ENCODE peak calls at places on chromosomes 7 and 10, in eight cellular contexts. D is stimulated activated CD8-positive, alpha-beta memory T cell treated with anti-CD3 and anti-CD28 coated beads, Interleukin-12 subunit alpha, Interleukin-12 subunit beta, amount 100 ng/mL, for 4 hours; Z is activated CD4-positive, CD25-positive, alpha-beta regulatory T cell; P is sigmoid colon; C is neuronal stem cell; H is foreskin fibroblast; X is hypothalamus; B is left ventricle myocardium inferior. A is an unnamed sample.

GRCh38 chr7:25083201-25083600 is 41.9 kb downstream of the CYCS start:
- DNase-seq in D (no peak), Z (no peak), P (no peak), C (no peak), H (no peak), X (no peak), B (no peak), A (no peak)

GRCh38 chr10:130047336-130047735 is 63.3 kb downstream of the C10orf143 start:
- DNase-seq in D (no peak), Z (no peak), P (no peak), C (no peak), H (no peak), X (no peak), B (no peak), A (no peak)

GRCh38 chr10:129532838-129533237 is 65.8 kb downstream of the MGMT start:
- DNase-seq in D (no peak), Z (no peak), P (no peak), C (no peak), H (no peak), X (no peak), B (no peak), A (peak)

GRCh38 chr7:15889501-15889900 is 203.0 kb upstream of the MEOX2 start:
- DNase-seq in D (no peak), Z (no peak), P (no peak), C (no peak), H (peak), X (no peak), B (no peak), A (no peak)

GRCh38 chr10:92697663-92698511 is 8.1 kb downstream of the HHEX start:
- DNase-seq in D (no peak), Z (no peak), P (no peak), C (no peak), H (no peak), X (no peak), B (no peak), A (no peak)

GRCh38 chr7:97457054-97457453 is 274.8 kb upstream of the TAC1 start:
- DNase-seq in D (no peak), Z (no peak), P (no peak), C (no peak), H (no peak), X (no peak), B (no peak), A (no peak)

GRCh38 chr7:77475181-77475580 is 59.0 kb upstream of the GSAP start:
- DNase-seq in D (no peak), Z (no peak), P (no peak), C (no peak), H (no peak), X (no peak), B (no peak), A (no peak)

GRCh38 chr10:66837990-66838389 is 87.8 kb upstream of the LRRTM3 start:
- DNase-seq in D (no peak), Z (no peak), P (no peak), C (no peak), H (peak), X (no peak), B (no peak), A (no peak)

GRCh38 chr7:29479606-29480200 is 83.9 kb upstream of the PRR15 start:
- DNase-seq in D (no peak), Z (no peak), P (peak), C (peak), H (no peak), X (peak), B (no peak), A (no peak)

GRCh38 chr7:149860821-149861727 is 12.7 kb upstream of the ATP6V0E2 start:
- DNase-seq in D (no peak), Z (no peak), P (no peak), C (no peak), H (no peak), X (peak), B (no peak), A (no peak)

GRCh38 chr10:69179089-69179742 is 818 bp upstream of the SUPV3L1 start:
- DNase-seq in D (peak), Z (peak), P (no peak), C (no peak), H (peak), X (no peak), B (no peak), A (no peak)

GRCh38 chr7:69934475-69934903 is 336.2 kb downstream of the AUTS2 start:
- DNase-seq in D (no peak), Z (no peak), P (no peak), C (no peak), H (no peak), X (peak), B (no peak), A (no peak)

GRCh38 chr10:125515571-125515970 is 167.4 kb downstream of the TEX36 start:
- DNase-seq in D (no peak), Z (no peak), P (no peak), C (no peak), H (no peak), X (no peak), B (no peak), A (no peak)

GRCh38 chr10:99374526-99374925 is 45.4 kb downstream of the CNNM1 start:
- DNase-seq in D (no peak), Z (no peak), P (no peak), C (no peak), H (no peak), X (no peak), B (no peak), A (no peak)

GRCh38 chr7:86961686-86962085 is 97.8 kb downstream of the ELAPOR2 start:
- DNase-seq in D (no peak), Z (no peak), P (no peak), C (no peak), H (no peak), X (peak), B (no peak), A (no peak)

GRCh38 chr10:85919358-85920022 is 447.1 kb downstream of the GRID1 start:
- DNase-seq in D (no peak), Z (no peak), P (no peak), C (no peak), H (no peak), X (no peak), B (no peak), A (no peak)

GRCh38 chr7:155798673-155799439 is 13.4 kb downstream of the SHH start:
- DNase-seq in D (no peak), Z (no peak), P (no peak), C (no peak), H (no peak), X (no peak), B (no peak), A (peak)

GRCh38 chr10:125694874-125695273 is 11.9 kb upstream of the TEX36 start:
- DNase-seq in D (no peak), Z (no peak), P (no peak), C (no peak), H (peak), X (no peak), B (no peak), A (no peak)

GRCh38 chr7:27193335-27194001 is 6.4 kb downstream of the HOXA13 start:
- DNase-seq in D (no peak), Z (no peak), P (no peak), C (no peak), H (peak), X (no peak), B (no peak), A (no peak)

GRCh38 chr10:29585488-29585976 is 49.2 kb downstream of the SVIL start:
- DNase-seq in D (no peak), Z (no peak), P (no peak), C (peak), H (peak), X (no peak), B (no peak), A (peak)

GRCh38 chr7:12300415-12300814 is 89.3 kb downstream of the TMEM106B start:
- DNase-seq in D (no peak), Z (no peak), P (no peak), C (no peak), H (no peak), X (no peak), B (no peak), A (no peak)

GRCh38 chr7:111098011-111098925 is 7.3 kb downstream of the LRRN3 start:
- DNase-seq in D (peak), Z (peak), P (no peak), C (no peak), H (peak), X (peak), B (peak), A (no peak)

GRCh38 chr10:34187201-34187600 is 627.9 kb downstream of the PARD3 start:
- DNase-seq in D (no peak), Z (no peak), P (no peak), C (no peak), H (peak), X (no peak), B (no peak), A (no peak)

GRCh38 chr7:1095621-1096155 is 7.8 kb downstream of the GPER1 start:
- DNase-seq in D (no peak), Z (no peak), P (no peak), C (no peak), H (no peak), X (no peak), B (no peak), A (peak)

GRCh38 chr7:91517408-91517807 is 253.2 kb downstream of the FZD1 start:
- DNase-seq in D (no peak), Z (no peak), P (no peak), C (no peak), H (no peak), X (no peak), B (no peak), A (no peak)

GRCh38 chr7:133797818-133798485 is 329.2 kb upstream of the LRGUK start:
- DNase-seq in D (no peak), Z (no peak), P (no peak), C (no peak), H (peak), X (no peak), B (no peak), A (no peak)

GRCh38 chr10:14653271-14654161 is 121.2 kb downstream of the FAM107B start:
- DNase-seq in D (no peak), Z (no peak), P (no peak), C (peak), H (peak), X (peak), B (no peak), A (no peak)

GRCh38 chr10:28326516-28327493 is 23.9 kb upstream of the MPP7 start:
- DNase-seq in D (no peak), Z (no peak), P (peak), C (no peak), H (peak), X (no peak), B (peak), A (peak)

GRCh38 chr10:25758041-25758457 is 176.0 kb upstream of the MYO3A start:
- DNase-seq in D (no peak), Z (no peak), P (no peak), C (peak), H (no peak), X (peak), B (no peak), A (no peak)

A was measured in Right ventricle myocardium inferior.